ENCODE peak calls at places on chromosomes 4 and X, in seven cellular contexts. One of them, this sample, is unnamed.
A peak's percentile ranks its signal among the peaks of the same experiment; 100 is the strongest.

GRCh38 chr4:79272761-79273160 is 53.1 kb downstream of the NAA11 start:
- DNase-seq in mucosa of descending colon: no peak
- DNase-seq in CD8-positive, alpha-beta T cell: no peak
- DNase-seq in WERI-Rb-1: no peak
- DNase-seq in thyroid gland: no peak
- DNase-seq in psoas muscle: no peak
- DNase-seq in Caco-2: no peak
- DNase-seq in this sample: no peak

GRCh38 chrX:68868902-68869800 is 40.3 kb downstream of the EFNB1 start:
- DNase-seq in thyroid gland: no peak
- DNase-seq in Caco-2: peak; percentile 49
- DNase-seq in CD8-positive, alpha-beta T cell: no peak
- DNase-seq in WERI-Rb-1: no peak
- DNase-seq in psoas muscle: no peak
- DNase-seq in mucosa of descending colon: no peak
- DNase-seq in this sample: no peak

GRCh38 chr4:82704156-82704555 is 94.4 kb downstream of the SCD5 start:
- DNase-seq in WERI-Rb-1: no peak
- DNase-seq in CD8-positive, alpha-beta T cell: no peak
- DNase-seq in Caco-2: no peak
- DNase-seq in psoas muscle: no peak
- DNase-seq in mucosa of descending colon: no peak
- DNase-seq in thyroid gland: no peak
- DNase-seq in this sample: no peak

GRCh38 chr4:77418333-77418732 is 187.3 kb upstream of the CXCL13 start:
- DNase-seq in thyroid gland: peak; percentile 15
- DNase-seq in mucosa of descending colon: no peak
- DNase-seq in Caco-2: no peak
- DNase-seq in CD8-positive, alpha-beta T cell: no peak
- DNase-seq in psoas muscle: no peak
- DNase-seq in WERI-Rb-1: no peak
- DNase-seq in this sample: no peak

GRCh38 chr4:6875431-6875831 is 34.2 kb upstream of the TBC1D14 start:
- DNase-seq in psoas muscle: peak; percentile 89
- DNase-seq in Caco-2: no peak
- DNase-seq in CD8-positive, alpha-beta T cell: no peak
- DNase-seq in thyroid gland: no peak
- DNase-seq in mucosa of descending colon: no peak
- DNase-seq in WERI-Rb-1: no peak
- DNase-seq in this sample: no peak

GRCh38 chrX:15854712-15855561 is at the start of gene AP1S2:
- DNase-seq in Caco-2: peak; percentile 92
- DNase-seq in psoas muscle: peak; percentile 97
- DNase-seq in CD8-positive, alpha-beta T cell: peak; percentile 87
- DNase-seq in mucosa of descending colon: peak; percentile 98
- DNase-seq in thyroid gland: peak; percentile 89
- DNase-seq in WERI-Rb-1: peak; percentile 97
- DNase-seq in this sample: peak; percentile 75

GRCh38 chr4:33482773-33483172 is 2761.5 kb downstream of the ARAP2 start:
- DNase-seq in mucosa of descending colon: no peak
- DNase-seq in WERI-Rb-1: no peak
- DNase-seq in thyroid gland: no peak
- DNase-seq in psoas muscle: no peak
- DNase-seq in CD8-positive, alpha-beta T cell: no peak
- DNase-seq in Caco-2: no peak
- DNase-seq in this sample: no peak

GRCh38 chrX:151715735-151716134 is at the start of gene FATE1:
- DNase-seq in mucosa of descending colon: no peak
- DNase-seq in CD8-positive, alpha-beta T cell: no peak
- DNase-seq in Caco-2: no peak
- DNase-seq in WERI-Rb-1: no peak
- DNase-seq in thyroid gland: no peak
- DNase-seq in psoas muscle: no peak
- DNase-seq in this sample: no peak

GRCh38 chr4:123708902-123709301 is 312.3 kb downstream of the SPRY1 start:
- DNase-seq in thyroid gland: no peak
- DNase-seq in Caco-2: no peak
- DNase-seq in WERI-Rb-1: no peak
- DNase-seq in psoas muscle: no peak
- DNase-seq in CD8-positive, alpha-beta T cell: no peak
- DNase-seq in mucosa of descending colon: no peak
- DNase-seq in this sample: no peak

GRCh38 chr4:14096406-14096965 is 469.0 kb upstream of the BOD1L1 start:
- DNase-seq in Caco-2: no peak
- DNase-seq in mucosa of descending colon: no peak
- DNase-seq in thyroid gland: no peak
- DNase-seq in psoas muscle: no peak
- DNase-seq in WERI-Rb-1: no peak
- DNase-seq in CD8-positive, alpha-beta T cell: no peak
- DNase-seq in this sample: no peak

GRCh38 chr4:3665360-3665891 is 100.8 kb upstream of the ADRA2C start:
- DNase-seq in WERI-Rb-1: no peak
- DNase-seq in thyroid gland: no peak
- DNase-seq in mucosa of descending colon: no peak
- DNase-seq in Caco-2: no peak
- DNase-seq in CD8-positive, alpha-beta T cell: no peak
- DNase-seq in psoas muscle: no peak
- DNase-seq in this sample: no peak

GRCh38 chrX:107716816-107717700 is 58.5 kb downstream of the TSC22D3 start:
- DNase-seq in thyroid gland: peak; percentile 85
- DNase-seq in WERI-Rb-1: peak; percentile 52
- DNase-seq in mucosa of descending colon: peak; percentile 91
- DNase-seq in psoas muscle: peak; percentile 95
- DNase-seq in CD8-positive, alpha-beta T cell: peak; percentile 80
- DNase-seq in Caco-2: no peak
- DNase-seq in this sample: no peak

GRCh38 chr4:84632092-84632491 is 49.2 kb downstream of the CDS1 start:
- DNase-seq in psoas muscle: no peak
- DNase-seq in WERI-Rb-1: no peak
- DNase-seq in mucosa of descending colon: no peak
- DNase-seq in thyroid gland: no peak
- DNase-seq in CD8-positive, alpha-beta T cell: no peak
- DNase-seq in Caco-2: no peak
- DNase-seq in this sample: no peak

GRCh38 chr4:77001907-77002306 is 52.4 kb downstream of the SEPTIN11 start:
- DNase-seq in thyroid gland: peak; percentile 33
- DNase-seq in psoas muscle: no peak
- DNase-seq in CD8-positive, alpha-beta T cell: no peak
- DNase-seq in Caco-2: no peak
- DNase-seq in WERI-Rb-1: no peak
- DNase-seq in mucosa of descending colon: no peak
- DNase-seq in this sample: no peak

GRCh38 chr4:55444822-55445221 is 49.1 kb downstream of the TMEM165 start:
- DNase-seq in mucosa of descending colon: no peak
- DNase-seq in CD8-positive, alpha-beta T cell: no peak
- DNase-seq in WERI-Rb-1: no peak
- DNase-seq in psoas muscle: no peak
- DNase-seq in Caco-2: no peak
- DNase-seq in thyroid gland: no peak
- DNase-seq in this sample: no peak

GRCh38 chrX:24085133-24085532 is 30.4 kb downstream of the EIF2S3 start:
- DNase-seq in WERI-Rb-1: no peak
- DNase-seq in psoas muscle: no peak
- DNase-seq in CD8-positive, alpha-beta T cell: no peak
- DNase-seq in thyroid gland: no peak
- DNase-seq in Caco-2: no peak
- DNase-seq in mucosa of descending colon: no peak
- DNase-seq in this sample: no peak

GRCh38 chrX:101009086-101009485 is 39.6 kb downstream of the ARL13A start:
- DNase-seq in thyroid gland: no peak
- DNase-seq in WERI-Rb-1: no peak
- DNase-seq in CD8-positive, alpha-beta T cell: no peak
- DNase-seq in Caco-2: no peak
- DNase-seq in mucosa of descending colon: no peak
- DNase-seq in psoas muscle: no peak
- DNase-seq in this sample: no peak

GRCh38 chrX:21911481-21911880 is 29.0 kb upstream of the SMS start:
- DNase-seq in psoas muscle: no peak
- DNase-seq in Caco-2: no peak
- DNase-seq in CD8-positive, alpha-beta T cell: no peak
- DNase-seq in WERI-Rb-1: no peak
- DNase-seq in mucosa of descending colon: no peak
- DNase-seq in thyroid gland: no peak
- DNase-seq in this sample: no peak

GRCh38 chrX:133046601-133047000 is 50.3 kb downstream of the USP26 start:
- DNase-seq in Caco-2: no peak
- DNase-seq in mucosa of descending colon: no peak
- DNase-seq in psoas muscle: no peak
- DNase-seq in thyroid gland: no peak
- DNase-seq in WERI-Rb-1: no peak
- DNase-seq in CD8-positive, alpha-beta T cell: no peak
- DNase-seq in this sample: no peak

GRCh38 chrX:52934704-52935468 is 23.4 kb downstream of the FAM156A start:
- DNase-seq in psoas muscle: peak; percentile 99
- DNase-seq in thyroid gland: peak; percentile 91
- DNase-seq in Caco-2: peak; percentile 90
- DNase-seq in CD8-positive, alpha-beta T cell: peak; percentile 86
- DNase-seq in mucosa of descending colon: peak; percentile 97
- DNase-seq in WERI-Rb-1: peak; percentile 95
- DNase-seq in this sample: no peak

GRCh38 chrX:109886122-109886761 is 116.7 kb upstream of the TMEM164 start:
- DNase-seq in mucosa of descending colon: no peak
- DNase-seq in CD8-positive, alpha-beta T cell: peak; percentile 3
- DNase-seq in Caco-2: peak; percentile 30
- DNase-seq in psoas muscle: no peak
- DNase-seq in WERI-Rb-1: peak; percentile 35
- DNase-seq in thyroid gland: peak; percentile 17
- DNase-seq in this sample: no peak

GRCh38 chr4:170580651-170581050 is 490.9 kb upstream of the AADAT start:
- DNase-seq in CD8-positive, alpha-beta T cell: no peak
- DNase-seq in mucosa of descending colon: no peak
- DNase-seq in psoas muscle: no peak
- DNase-seq in WERI-Rb-1: no peak
- DNase-seq in thyroid gland: no peak
- DNase-seq in Caco-2: no peak
- DNase-seq in this sample: no peak

GRCh38 chr4:12270546-12270945 is 841.9 kb upstream of the HS3ST1 start:
- DNase-seq in thyroid gland: no peak
- DNase-seq in CD8-positive, alpha-beta T cell: no peak
- DNase-seq in WERI-Rb-1: no peak
- DNase-seq in psoas muscle: no peak
- DNase-seq in Caco-2: no peak
- DNase-seq in mucosa of descending colon: no peak
- DNase-seq in this sample: no peak

GRCh38 chr4:163554870-163555465 is 60.5 kb downstream of the TMA16 start:
- DNase-seq in Caco-2: no peak
- DNase-seq in thyroid gland: no peak
- DNase-seq in WERI-Rb-1: no peak
- DNase-seq in psoas muscle: no peak
- DNase-seq in mucosa of descending colon: no peak
- DNase-seq in CD8-positive, alpha-beta T cell: no peak
- DNase-seq in this sample: no peak

GRCh38 chr4:81687470-81687869 is 215.8 kb upstream of the RASGEF1B start:
- DNase-seq in thyroid gland: no peak
- DNase-seq in Caco-2: no peak
- DNase-seq in psoas muscle: no peak
- DNase-seq in mucosa of descending colon: no peak
- DNase-seq in CD8-positive, alpha-beta T cell: no peak
- DNase-seq in WERI-Rb-1: no peak
- DNase-seq in this sample: no peak

DNA sequence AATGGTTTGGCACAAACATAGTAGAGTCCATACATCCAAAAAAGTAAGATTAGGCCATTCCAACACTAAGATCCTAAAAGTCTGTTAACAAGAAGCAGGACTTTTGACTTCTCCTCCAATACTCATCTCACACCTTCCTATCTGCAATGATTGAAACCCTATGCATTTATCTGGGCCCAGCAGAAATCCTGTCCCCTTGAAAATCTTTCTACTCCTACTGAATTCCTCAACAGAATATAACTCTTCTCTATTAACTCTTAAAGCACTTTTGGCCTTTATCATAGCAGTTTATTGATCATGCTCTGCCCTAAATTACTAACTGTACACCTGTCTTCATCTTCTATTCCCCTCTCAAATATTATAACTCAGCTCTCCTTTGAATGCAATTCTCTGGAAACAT is 4.6 kb downstream of the G3BP2 start:
- DNase-seq in WERI-Rb-1: no peak
- DNase-seq in thyroid gland: no peak
- DNase-seq in CD8-positive, alpha-beta T cell: no peak
- DNase-seq in psoas muscle: no peak
- DNase-seq in Caco-2: no peak
- DNase-seq in mucosa of descending colon: no peak
- DNase-seq in this sample: no peak
- H3K36me3 ChIP-seq in WERI-Rb-1: peaks cover 30% of the 10 kb centered on the region
- H3K36me3 ChIP-seq in thyroid gland: no peaks in the 10 kb centered on the region
- H3K36me3 ChIP-seq in CD8-positive, alpha-beta T cell: no peaks in the 10 kb centered on the region
- H3K36me3 ChIP-seq in psoas muscle: no peaks in the 10 kb centered on the region
- H3K36me3 ChIP-seq in Caco-2: no peaks in the 10 kb centered on the region
- H3K36me3 ChIP-seq in mucosa of descending colon: no peaks in the 10 kb centered on the region
- H3K36me3 ChIP-seq in this sample: no peaks in the 10 kb centered on the region

DNA sequence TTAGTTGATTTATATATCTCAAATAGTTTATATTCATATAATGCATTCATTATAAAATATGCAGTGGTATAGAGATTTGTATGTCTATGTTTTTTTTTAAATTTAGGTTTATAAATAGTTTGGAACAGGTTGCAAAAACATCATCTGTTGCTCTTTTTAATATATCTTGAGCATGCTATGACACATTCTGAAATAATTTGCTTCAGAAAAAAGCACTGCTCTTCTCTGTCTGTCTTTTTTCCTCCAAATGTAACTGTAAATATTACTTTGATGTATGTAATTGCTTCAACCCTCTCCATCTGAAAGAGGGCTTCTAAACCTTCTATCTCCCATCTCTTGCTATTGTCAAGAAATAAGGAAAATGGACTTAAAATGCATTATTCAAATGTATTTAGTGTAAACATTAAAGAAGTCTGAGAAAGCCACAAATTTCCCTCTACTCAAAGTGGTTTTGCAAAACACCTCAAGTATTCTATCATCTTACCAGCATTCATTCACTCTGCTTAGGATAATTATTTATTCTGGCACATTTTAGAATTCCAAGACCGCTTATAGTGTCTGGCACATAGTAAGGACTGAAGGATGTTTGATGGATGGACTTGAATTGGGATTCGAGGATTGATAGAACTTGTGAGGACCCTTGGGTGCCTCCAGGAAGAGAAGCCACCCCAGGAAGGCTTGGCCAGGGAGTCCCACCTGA is 87.8 kb downstream of the CLNK start:
- DNase-seq in Caco-2: no peak
- DNase-seq in CD8-positive, alpha-beta T cell: no peak
- DNase-seq in WERI-Rb-1: no peak
- DNase-seq in psoas muscle: no peak
- DNase-seq in thyroid gland: no peak
- DNase-seq in mucosa of descending colon: no peak
- DNase-seq in this sample: no peak
- TF ChIP-seq CTCF in Caco-2: no peak
- TF ChIP-seq CTCF in CD8-positive, alpha-beta T cell: no peak
- TF ChIP-seq CTCF in WERI-Rb-1: no peak
- TF ChIP-seq CTCF in psoas muscle: no peak
- TF ChIP-seq CTCF in thyroid gland: no peak
- TF ChIP-seq CTCF in mucosa of descending colon: no peak
- TF ChIP-seq CTCF in this sample: no peak

GRCh38 chr4:41287005-41287404 is 30.3 kb downstream of the UCHL1 start:
- DNase-seq in Caco-2: no peak
- DNase-seq in CD8-positive, alpha-beta T cell: no peak
- DNase-seq in thyroid gland: no peak
- DNase-seq in WERI-Rb-1: no peak
- DNase-seq in mucosa of descending colon: no peak
- DNase-seq in psoas muscle: no peak
- DNase-seq in this sample: no peak
- H3K4me3 ChIP-seq in Caco-2: no peak overlapping the region
- H3K4me3 ChIP-seq in CD8-positive, alpha-beta T cell: no peak overlapping the region
- H3K4me3 ChIP-seq in thyroid gland: no peak overlapping the region
- H3K4me3 ChIP-seq in WERI-Rb-1: no peak overlapping the region
- H3K4me3 ChIP-seq in mucosa of descending colon: no peak overlapping the region
- H3K4me3 ChIP-seq in psoas muscle: no peak overlapping the region
- H3K4me3 ChIP-seq in this sample: no peak overlapping the region

GRCh38 chrX:13755254-13755653 is 20.7 kb downstream of the OFD1 start:
- DNase-seq in Caco-2: no peak
- DNase-seq in WERI-Rb-1: no peak
- DNase-seq in thyroid gland: no peak
- DNase-seq in psoas muscle: no peak
- DNase-seq in mucosa of descending colon: no peak
- DNase-seq in CD8-positive, alpha-beta T cell: no peak
- DNase-seq in this sample: no peak
- H3K36me3 ChIP-seq in Caco-2: no peaks in the 10 kb centered on the region
- H3K36me3 ChIP-seq in WERI-Rb-1: peaks cover 73% of the 10 kb centered on the region
- H3K36me3 ChIP-seq in thyroid gland: peaks cover 23% of the 10 kb centered on the region
- H3K36me3 ChIP-seq in psoas muscle: no peaks in the 10 kb centered on the region
- H3K36me3 ChIP-seq in mucosa of descending colon: no peaks in the 10 kb centered on the region
- H3K36me3 ChIP-seq in CD8-positive, alpha-beta T cell: peaks cover 34% of the 10 kb centered on the region
- H3K36me3 ChIP-seq in this sample: peaks cover 1% of the 10 kb centered on the region

This sample was measured in kidney epithelial cell.